ENCODE peak calls at places on chromosomes 6 and 20, in ten cellular contexts. B is AG04450, K is ovary, X is brain microvascular endothelial cell, Y is foreskin fibroblast, C is fibroblast of pulmonary artery, J is dorsolateral prefrontal cortex, Q is choroid plexus epithelial cell, D is aorta, T is fibroblast of the aortic adventitia. W is an unnamed sample.

GRCh38 chr20:58891686-58892125 is 39.2 kb downstream of the GNAS start:
- DNase-seq in B (no peak), K (peak), X (no peak), Y (no peak), C (peak), J (no peak), Q (peak), D (peak), T (peak), W (no peak)

GRCh38 chr6:97958143-97958542 is 675.1 kb upstream of the MMS22L start:
- DNase-seq in B (no peak), K (no peak), X (no peak), Y (no peak), C (peak), J (no peak), Q (no peak), D (no peak), T (no peak), W (no peak)

GRCh38 chr6:11833626-11834592 is 55.3 kb upstream of the ADTRP start:
- DNase-seq in B (no peak), K (no peak), X (no peak), Y (no peak), C (no peak), J (no peak), Q (no peak), D (no peak), T (no peak), W (no peak)

GRCh38 chr6:108801331-108801730 is 46.9 kb upstream of the ARMC2 start:
- DNase-seq in B (no peak), K (no peak), X (no peak), Y (no peak), C (no peak), J (no peak), Q (no peak), D (no peak), T (no peak), W (no peak)

GRCh38 chr6:79810153-79810806 is 137.1 kb downstream of the ELOVL4 start:
- DNase-seq in B (no peak), K (no peak), X (no peak), Y (no peak), C (no peak), J (no peak), Q (peak), D (no peak), T (no peak), W (no peak)

GRCh38 chr6:80607814-80608391 is 501.4 kb downstream of the BCKDHB start:
- DNase-seq in B (peak), K (no peak), X (peak), Y (peak), C (peak), J (no peak), Q (peak), D (no peak), T (peak), W (no peak)

GRCh38 chr20:57713505-57713903 is 3.7 kb upstream of the PMEPA1 start:
- DNase-seq in B (no peak), K (no peak), X (no peak), Y (no peak), C (no peak), J (no peak), Q (peak), D (no peak), T (no peak), W (no peak)

GRCh38 chr20:31706607-31707257 is 15.9 kb downstream of the BCL2L1 start:
- DNase-seq in B (no peak), K (no peak), X (no peak), Y (no peak), C (peak), J (no peak), Q (no peak), D (no peak), T (no peak), W (no peak)

GRCh38 chr6:33686981-33687975 is 24.2 kb downstream of the UQCC2 start:
- DNase-seq in B (no peak), K (no peak), X (no peak), Y (no peak), C (no peak), J (no peak), Q (no peak), D (no peak), T (no peak), W (no peak)

GRCh38 chr20:63015147-63015664 is 8.4 kb upstream of the BHLHE23 start:
- DNase-seq in B (no peak), K (no peak), X (no peak), Y (no peak), C (no peak), J (no peak), Q (no peak), D (no peak), T (no peak), W (no peak)
- H3K4me3 ChIP-seq in B (no peak), K (no peak), X (no peak), Y (no peak), C (no peak), J (no peak), Q (no peak), D (no peak), T (no peak), W (no peak)

GRCh38 chr6:135853227-135853626 is 1.7 kb downstream of the PDE7B start:
- DNase-seq in B (no peak), K (no peak), X (peak), Y (no peak), C (peak), J (no peak), Q (peak), D (no peak), T (peak), W (peak)

GRCh38 chr6:135850882-135851281 is 619 bp upstream of the PDE7B start:
- DNase-seq in B (no peak), K (no peak), X (no peak), Y (no peak), C (no peak), J (no peak), Q (no peak), D (no peak), T (no peak), W (no peak)

GRCh38 chr6:135851442-135852271 is at the start of gene PDE7B:
- DNase-seq in B (peak), K (peak), X (peak), Y (peak), C (peak), J (peak), Q (peak), D (peak), T (peak), W (peak)

GRCh38 chr6:135853986-135854385 is 2.5 kb downstream of the PDE7B start:
- DNase-seq in B (no peak), K (no peak), X (no peak), Y (no peak), C (peak), J (no peak), Q (peak), D (no peak), T (peak), W (no peak)

GRCh38 chr6:135852775-135853174 is 1.3 kb downstream of the PDE7B start:
- DNase-seq in B (no peak), K (no peak), X (no peak), Y (no peak), C (peak), J (no peak), Q (no peak), D (no peak), T (peak), W (no peak)
- H3K4me3 ChIP-seq in B (peak), K (peak), X (peak), Y (peak), C (peak), J (peak), Q (peak), D (no peak), T (peak), W (no peak)

GRCh38 chr20:23356203-23356602 is 5.6 kb downstream of the NXT1 start:
- DNase-seq in B (no peak), K (no peak), X (no peak), Y (no peak), C (no peak), J (no peak), Q (no peak), D (no peak), T (no peak), W (no peak)

GRCh38 chr20:23361108-23361650 is 803 bp upstream of the GZF1 start:
- DNase-seq in B (no peak), K (no peak), X (no peak), Y (no peak), C (peak), J (no peak), Q (peak), D (no peak), T (peak), W (no peak)

GRCh38 chr20:23358923-23359572 is 2.9 kb upstream of the GZF1 start:
- DNase-seq in B (no peak), K (no peak), X (no peak), Y (no peak), C (no peak), J (no peak), Q (no peak), D (no peak), T (no peak), W (no peak)

GRCh38 chr20:23357767-23358562 is 4.0 kb upstream of the GZF1 start:
- DNase-seq in B (peak), K (peak), X (peak), Y (peak), C (peak), J (peak), Q (peak), D (peak), T (peak), W (peak)

DNA sequence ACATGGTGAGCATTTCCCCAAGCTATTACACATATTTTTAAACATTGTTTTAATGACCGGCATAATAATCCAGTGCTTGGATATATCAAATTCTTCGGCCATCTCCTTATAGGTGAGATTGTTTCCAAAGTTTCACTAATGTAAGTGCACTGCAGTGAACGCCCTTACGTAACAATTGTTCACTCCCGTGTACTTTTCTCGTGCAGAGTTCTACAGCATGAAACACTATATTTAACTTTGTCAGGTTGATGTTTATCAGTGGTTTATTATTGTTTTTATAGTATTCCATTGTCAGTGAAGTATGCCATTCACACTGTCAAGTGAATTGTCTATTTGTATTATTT is 3.4 kb upstream of the GZF1 start:
- DNase-seq in B (no peak), K (no peak), X (no peak), Y (no peak), C (no peak), J (no peak), Q (no peak), D (no peak), T (no peak), W (no peak)
- H3K4me3 ChIP-seq in B (peak), K (peak), X (peak), Y (peak), C (peak), J (peak), Q (peak), D (peak), T (peak), W (no peak)

GRCh38 chr6:118586741-118587485 is 38.8 kb downstream of the PLN start:
- DNase-seq in B (no peak), K (no peak), X (no peak), Y (no peak), C (no peak), J (no peak), Q (no peak), D (no peak), T (no peak), W (no peak)

GRCh38 chr6:118581489-118581959 is 33.4 kb downstream of the PLN start:
- DNase-seq in B (no peak), K (no peak), X (peak), Y (peak), C (peak), J (no peak), Q (peak), D (no peak), T (peak), W (no peak)

GRCh38 chr6:118580585-118581419 is 32.7 kb downstream of the PLN start:
- DNase-seq in B (peak), K (no peak), X (peak), Y (peak), C (peak), J (no peak), Q (peak), D (no peak), T (peak), W (peak)

GRCh38 chr6:118588626-118589025 is 40.5 kb downstream of the PLN start:
- DNase-seq in B (no peak), K (no peak), X (no peak), Y (peak), C (peak), J (no peak), Q (peak), D (no peak), T (no peak), W (no peak)

DNA sequence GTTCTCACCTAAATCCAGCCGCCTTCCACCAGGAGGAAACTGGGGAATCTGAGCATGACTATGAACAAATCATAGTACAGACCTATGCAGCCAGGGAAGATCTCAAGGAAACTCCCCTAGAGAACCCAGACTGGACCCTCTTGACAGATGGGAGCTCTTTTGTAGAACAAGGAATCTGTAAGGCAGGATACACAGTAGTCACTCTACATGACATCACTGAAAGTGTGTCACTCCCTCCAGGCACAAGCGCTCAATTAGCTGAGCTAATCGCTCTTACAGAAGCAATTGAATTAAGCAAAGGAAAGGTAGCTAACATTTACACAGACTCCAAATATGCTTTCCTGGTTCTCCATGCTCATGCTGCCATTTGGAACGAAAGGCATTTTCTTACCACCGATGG is 36.8 kb downstream of the PLN start:
- DNase-seq in B (no peak), K (no peak), X (no peak), Y (no peak), C (no peak), J (no peak), Q (no peak), D (no peak), T (no peak), W (no peak)
- H3K4me3 ChIP-seq in B (no peak), K (no peak), X (no peak), Y (no peak), C (no peak), J (no peak), Q (no peak), D (no peak), T (no peak), W (no peak)

DNA sequence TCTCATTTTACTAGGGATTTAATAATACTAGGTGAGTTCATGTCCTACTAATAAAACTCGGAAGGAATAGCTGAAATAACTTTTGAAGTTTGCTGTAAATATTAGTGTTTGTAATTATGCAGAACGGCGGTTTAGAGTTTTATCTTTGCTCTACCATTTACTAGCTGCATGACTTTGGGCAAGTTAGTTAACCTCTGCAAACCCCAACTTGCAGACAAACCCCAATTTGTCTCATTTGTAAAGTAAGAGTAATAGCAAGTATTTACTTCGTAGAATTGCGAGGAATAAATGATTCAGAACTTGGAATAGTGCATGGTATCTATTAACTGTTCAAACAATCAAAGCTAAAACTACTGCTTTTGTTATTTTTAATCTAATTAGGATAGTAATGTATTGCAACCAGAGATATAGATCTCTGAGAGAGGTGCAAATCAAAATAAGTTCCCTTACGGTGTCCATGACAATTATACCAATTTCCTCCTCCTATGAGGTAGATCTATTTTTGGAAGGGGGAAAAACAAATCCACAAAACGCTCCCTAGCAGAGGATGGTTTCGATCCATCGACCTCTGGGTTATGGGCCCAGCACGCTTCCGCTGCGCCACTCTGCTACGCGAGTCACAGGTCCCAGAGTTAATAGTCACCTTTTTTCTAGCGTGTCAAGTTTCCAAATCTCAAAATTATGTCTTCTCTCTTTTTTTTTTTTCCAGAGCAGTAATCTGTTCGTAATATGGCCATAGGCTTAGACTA is 35.1 kb upstream of the BTN3A2 start:
- DNase-seq in B (no peak), K (no peak), X (peak), Y (peak), C (peak), J (no peak), Q (peak), D (no peak), T (peak), W (peak)
- H3K4me3 ChIP-seq in B (peak), K (no peak), X (peak), Y (no peak), C (peak), J (no peak), Q (peak), D (no peak), T (no peak), W (no peak)

GRCh38 chr6:56539503-56540105 is 103.1 kb downstream of the DST start:
- DNase-seq in B (no peak), K (no peak), X (no peak), Y (no peak), C (no peak), J (no peak), Q (no peak), D (no peak), T (no peak), W (peak)
- H3K4me3 ChIP-seq in B (peak), K (peak), X (no peak), Y (peak), C (peak), J (peak), Q (no peak), D (peak), T (peak), W (no peak)

GRCh38 chr6:35936960-35937359 is 16.1 kb upstream of the SRPK1 start:
- DNase-seq in B (no peak), K (no peak), X (no peak), Y (no peak), C (no peak), J (no peak), Q (no peak), D (no peak), T (no peak), W (no peak)

GRCh38 chr6:35935469-35935868 is 14.6 kb upstream of the SRPK1 start:
- DNase-seq in B (no peak), K (no peak), X (no peak), Y (no peak), C (no peak), J (no peak), Q (no peak), D (no peak), T (no peak), W (no peak)

GRCh38 chr6:35929601-35930000 is 8.7 kb upstream of the SRPK1 start:
- DNase-seq in B (no peak), K (no peak), X (no peak), Y (no peak), C (no peak), J (no peak), Q (no peak), D (no peak), T (no peak), W (no peak)

GRCh38 chr6:35931120-35931561 is 10.2 kb upstream of the SRPK1 start:
- DNase-seq in B (no peak), K (no peak), X (no peak), Y (no peak), C (no peak), J (no peak), Q (no peak), D (no peak), T (no peak), W (no peak)

GRCh38 chr6:35933844-35934243 is 12.9 kb upstream of the SRPK1 start:
- DNase-seq in B (no peak), K (no peak), X (no peak), Y (no peak), C (no peak), J (no peak), Q (no peak), D (no peak), T (no peak), W (no peak)
- H3K4me3 ChIP-seq in B (no peak), K (no peak), X (no peak), Y (no peak), C (no peak), J (no peak), Q (no peak), D (no peak), T (no peak), W (no peak)

DNA sequence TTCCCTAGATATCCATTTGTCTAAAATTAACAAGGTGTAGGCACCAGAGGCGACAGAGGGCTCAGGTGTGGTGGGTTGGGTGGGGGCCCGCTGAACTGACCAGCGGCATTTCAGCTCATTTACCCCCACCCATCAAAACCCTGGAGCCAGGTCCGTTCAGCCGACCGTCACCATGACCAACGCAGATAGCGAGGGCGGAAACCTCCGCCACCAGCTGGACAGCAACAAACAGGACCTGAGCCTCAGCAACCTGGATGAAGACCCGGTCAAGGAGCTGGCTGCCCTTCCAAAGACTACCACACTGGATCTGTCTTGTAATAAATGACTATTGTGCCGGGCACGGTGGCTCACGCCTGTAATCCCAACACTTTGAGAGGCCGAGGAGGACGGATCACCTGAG is 120.8 kb upstream of the LGSN start:
- DNase-seq in B (no peak), K (no peak), X (no peak), Y (no peak), C (no peak), J (no peak), Q (no peak), D (no peak), T (no peak), W (no peak)
- H3K4me3 ChIP-seq in B (no peak), K (no peak), X (no peak), Y (no peak), C (no peak), J (no peak), Q (no peak), D (no peak), T (no peak), W (no peak)

GRCh38 chr6:88499845-88500699 is 333.9 kb upstream of the CNR1 start:
- DNase-seq in B (no peak), K (no peak), X (no peak), Y (no peak), C (no peak), J (no peak), Q (no peak), D (no peak), T (no peak), W (no peak)
- H3K4me3 ChIP-seq in B (no peak), K (no peak), X (no peak), Y (no peak), C (no peak), J (no peak), Q (no peak), D (no peak), T (no peak), W (no peak)

GRCh38 chr20:45294003-45294368 is 12.7 kb upstream of the RBPJL start:
- DNase-seq in B (no peak), K (no peak), X (no peak), Y (no peak), C (no peak), J (no peak), Q (no peak), D (no peak), T (no peak), W (no peak)
- H3K4me3 ChIP-seq in B (peak), K (peak), X (no peak), Y (peak), C (no peak), J (peak), Q (peak), D (no peak), T (peak), W (no peak)

W was measured in endothelial cell of umbilical vein.